ENCODE peak calls at places on chromosomes 3 and 15, in five cellular contexts. S, A, X, R and L are unnamed samples.

GRCh38 chr3:50274371-50275104 is 4.3 kb upstream of the LSMEM2 start:
- DNase-seq in S (peak), A (no peak), X (peak), R (peak), L (peak)

GRCh38 chr3:69370945-69371301 is 15.0 kb downstream of the FRMD4B start:
- DNase-seq in S (no peak), A (no peak), X (no peak), R (no peak), L (no peak)

GRCh38 chr15:29571728-29572454 is 250.4 kb downstream of the TJP1 start:
- DNase-seq in S (peak), A (no peak), X (no peak), R (no peak), L (no peak)

GRCh38 chr3:105829229-105829628 is 39.6 kb downstream of the CBLB start:
- DNase-seq in S (no peak), A (no peak), X (no peak), R (no peak), L (no peak)

GRCh38 chr3:117052356-117052755 is 342.8 kb downstream of the TUSC7 start:
- DNase-seq in S (no peak), A (no peak), X (no peak), R (no peak), L (no peak)

GRCh38 chr3:50325497-50326181 is 2.4 kb downstream of the TUSC2 start:
- DNase-seq in S (no peak), A (no peak), X (no peak), R (no peak), L (no peak)

GRCh38 chr3:14719006-14719405 is 44.1 kb downstream of the C3orf20 start:
- DNase-seq in S (no peak), A (no peak), X (no peak), R (no peak), L (no peak)

GRCh38 chr3:166274342-166274741 is 437.1 kb upstream of the BCHE start:
- DNase-seq in S (no peak), A (no peak), X (no peak), R (no peak), L (no peak)

GRCh38 chr3:189355115-189355480 is 183.3 kb downstream of the TPRG1 start:
- DNase-seq in S (no peak), A (no peak), X (no peak), R (no peak), L (no peak)

GRCh38 chr3:109939817-109940216 is 602.5 kb upstream of the DPPA4 start:
- DNase-seq in S (no peak), A (no peak), X (no peak), R (no peak), L (no peak)

GRCh38 chr3:111971533-111971932 is 7.3 kb upstream of the ABHD10 start:
- DNase-seq in S (no peak), A (no peak), X (no peak), R (no peak), L (no peak)

GRCh38 chr3:20537234-20537633 is 351.2 kb upstream of the SGO1 start:
- DNase-seq in S (no peak), A (no peak), X (no peak), R (no peak), L (no peak)

GRCh38 chr3:33299395-33300081 is 22.3 kb downstream of the FBXL2 start:
- DNase-seq in S (no peak), A (no peak), X (peak), R (no peak), L (peak)

GRCh38 chr3:88957751-88958452 is 149.5 kb upstream of the EPHA3 start:
- DNase-seq in S (no peak), A (peak), X (peak), R (no peak), L (no peak)

GRCh38 chr3:108406661-108407206 is 103.7 kb downstream of the MYH15 start:
- DNase-seq in S (peak), A (no peak), X (peak), R (peak), L (peak)

GRCh38 chr3:42804831-42805821 is 836 bp upstream of the HIGD1A start:
- DNase-seq in S (peak), A (no peak), X (no peak), R (no peak), L (no peak)